ENCODE peak calls at places on chromosomes 6 and 20, in seven cellular contexts. One of them, this sample, is unnamed.

GRCh38 chr6:89257781-89258180 is 40.6 kb upstream of the GABRR1 start:
- DNase-seq in HT-29: no peak
- DNase-seq in HS-5: no peak
- DNase-seq in stimulated activated CD8-positive, alpha-beta memory T cell treated with anti-CD3 and anti-CD28 coated beads, Interleukin-12 subunit alpha, Interleukin-12 subunit beta, amount 100 ng/mL, for 4 hours: no peak
- DNase-seq in NCI-H1694: no peak
- DNase-seq in PC-9: no peak
- DNase-seq in NCI-H345: no peak
- DNase-seq in this sample: no peak

GRCh38 chr20:41050361-41051019 is 21.9 kb downstream of the TOP1 start:
- DNase-seq in stimulated activated CD8-positive, alpha-beta memory T cell treated with anti-CD3 and anti-CD28 coated beads, Interleukin-12 subunit alpha, Interleukin-12 subunit beta, amount 100 ng/mL, for 4 hours: no peak
- DNase-seq in NCI-H345: no peak
- DNase-seq in NCI-H1694: no peak
- DNase-seq in PC-9: no peak
- DNase-seq in HT-29: no peak
- DNase-seq in HS-5: no peak
- DNase-seq in this sample: no peak

GRCh38 chr20:46222521-46223007 is 85.7 kb downstream of the CDH22 start:
- DNase-seq in HS-5: no peak
- DNase-seq in HT-29: no peak
- DNase-seq in NCI-H345: peak
- DNase-seq in stimulated activated CD8-positive, alpha-beta memory T cell treated with anti-CD3 and anti-CD28 coated beads, Interleukin-12 subunit alpha, Interleukin-12 subunit beta, amount 100 ng/mL, for 4 hours: no peak
- DNase-seq in NCI-H1694: peak
- DNase-seq in PC-9: no peak
- DNase-seq in this sample: peak

GRCh38 chr6:151365233-151365632 is 26.1 kb downstream of the ZBTB2 start:
- DNase-seq in HS-5: no peak
- DNase-seq in NCI-H345: no peak
- DNase-seq in NCI-H1694: no peak
- DNase-seq in PC-9: no peak
- DNase-seq in stimulated activated CD8-positive, alpha-beta memory T cell treated with anti-CD3 and anti-CD28 coated beads, Interleukin-12 subunit alpha, Interleukin-12 subunit beta, amount 100 ng/mL, for 4 hours: no peak
- DNase-seq in HT-29: no peak
- DNase-seq in this sample: no peak

GRCh38 chr20:62824476-62825287 is 7.8 kb downstream of the COL9A3 start:
- DNase-seq in NCI-H345: peak
- DNase-seq in stimulated activated CD8-positive, alpha-beta memory T cell treated with anti-CD3 and anti-CD28 coated beads, Interleukin-12 subunit alpha, Interleukin-12 subunit beta, amount 100 ng/mL, for 4 hours: no peak
- DNase-seq in HT-29: no peak
- DNase-seq in PC-9: no peak
- DNase-seq in HS-5: no peak
- DNase-seq in NCI-H1694: peak
- DNase-seq in this sample: no peak

GRCh38 chr6:158083687-158084325 is 84.3 kb downstream of the SERAC1 start:
- DNase-seq in HS-5: no peak
- DNase-seq in PC-9: no peak
- DNase-seq in NCI-H345: no peak
- DNase-seq in stimulated activated CD8-positive, alpha-beta memory T cell treated with anti-CD3 and anti-CD28 coated beads, Interleukin-12 subunit alpha, Interleukin-12 subunit beta, amount 100 ng/mL, for 4 hours: no peak
- DNase-seq in HT-29: no peak
- DNase-seq in NCI-H1694: no peak
- DNase-seq in this sample: no peak

GRCh38 chr6:82013561-82014275 is 233.8 kb downstream of the IBTK start:
- DNase-seq in HT-29: no peak
- DNase-seq in stimulated activated CD8-positive, alpha-beta memory T cell treated with anti-CD3 and anti-CD28 coated beads, Interleukin-12 subunit alpha, Interleukin-12 subunit beta, amount 100 ng/mL, for 4 hours: no peak
- DNase-seq in PC-9: no peak
- DNase-seq in HS-5: peak
- DNase-seq in NCI-H345: no peak
- DNase-seq in NCI-H1694: no peak
- DNase-seq in this sample: no peak

GRCh38 chr6:71446084-71446869 is 157.7 kb downstream of the OGFRL1 start:
- DNase-seq in NCI-H1694: no peak
- DNase-seq in NCI-H345: no peak
- DNase-seq in HS-5: no peak
- DNase-seq in PC-9: no peak
- DNase-seq in stimulated activated CD8-positive, alpha-beta memory T cell treated with anti-CD3 and anti-CD28 coated beads, Interleukin-12 subunit alpha, Interleukin-12 subunit beta, amount 100 ng/mL, for 4 hours: no peak
- DNase-seq in HT-29: no peak
- DNase-seq in this sample: no peak

GRCh38 chr6:146912730-146913680 is 291.2 kb upstream of the STXBP5 start:
- DNase-seq in NCI-H1694: no peak
- DNase-seq in PC-9: peak
- DNase-seq in stimulated activated CD8-positive, alpha-beta memory T cell treated with anti-CD3 and anti-CD28 coated beads, Interleukin-12 subunit alpha, Interleukin-12 subunit beta, amount 100 ng/mL, for 4 hours: no peak
- DNase-seq in NCI-H345: no peak
- DNase-seq in HS-5: no peak
- DNase-seq in HT-29: peak
- DNase-seq in this sample: no peak

GRCh38 chr6:31203345-31203979 is 33.0 kb upstream of the POU5F1 start:
- DNase-seq in HT-29: peak
- DNase-seq in PC-9: peak
- DNase-seq in HS-5: no peak
- DNase-seq in NCI-H1694: no peak
- DNase-seq in stimulated activated CD8-positive, alpha-beta memory T cell treated with anti-CD3 and anti-CD28 coated beads, Interleukin-12 subunit alpha, Interleukin-12 subunit beta, amount 100 ng/mL, for 4 hours: peak
- DNase-seq in NCI-H345: peak
- DNase-seq in this sample: no peak

GRCh38 chr6:142947702-142948480 is 2.9 kb upstream of the HIVEP2 start:
- DNase-seq in stimulated activated CD8-positive, alpha-beta memory T cell treated with anti-CD3 and anti-CD28 coated beads, Interleukin-12 subunit alpha, Interleukin-12 subunit beta, amount 100 ng/mL, for 4 hours: no peak
- DNase-seq in HT-29: no peak
- DNase-seq in NCI-H1694: no peak
- DNase-seq in NCI-H345: no peak
- DNase-seq in HS-5: no peak
- DNase-seq in PC-9: no peak
- DNase-seq in this sample: peak

GRCh38 chr6:161228911-161229591 is 44.8 kb downstream of the AGPAT4 start:
- DNase-seq in HS-5: peak
- DNase-seq in NCI-H1694: no peak
- DNase-seq in HT-29: no peak
- DNase-seq in NCI-H345: no peak
- DNase-seq in stimulated activated CD8-positive, alpha-beta memory T cell treated with anti-CD3 and anti-CD28 coated beads, Interleukin-12 subunit alpha, Interleukin-12 subunit beta, amount 100 ng/mL, for 4 hours: no peak
- DNase-seq in PC-9: no peak
- DNase-seq in this sample: peak

GRCh38 chr20:43292221-43292620 is 102.5 kb upstream of the PTPRT start:
- DNase-seq in HS-5: no peak
- DNase-seq in NCI-H345: no peak
- DNase-seq in HT-29: no peak
- DNase-seq in PC-9: no peak
- DNase-seq in stimulated activated CD8-positive, alpha-beta memory T cell treated with anti-CD3 and anti-CD28 coated beads, Interleukin-12 subunit alpha, Interleukin-12 subunit beta, amount 100 ng/mL, for 4 hours: no peak
- DNase-seq in NCI-H1694: no peak
- DNase-seq in this sample: no peak

GRCh38 chr20:57547250-57547649 is 13.7 kb upstream of the PCK1 start:
- DNase-seq in stimulated activated CD8-positive, alpha-beta memory T cell treated with anti-CD3 and anti-CD28 coated beads, Interleukin-12 subunit alpha, Interleukin-12 subunit beta, amount 100 ng/mL, for 4 hours: no peak
- DNase-seq in PC-9: peak
- DNase-seq in NCI-H1694: no peak
- DNase-seq in HT-29: no peak
- DNase-seq in NCI-H345: no peak
- DNase-seq in HS-5: no peak
- DNase-seq in this sample: no peak

GRCh38 chr6:43628392-43629103 is 516 bp downstream of the GTPBP2 start:
- DNase-seq in NCI-H1694: peak
- DNase-seq in stimulated activated CD8-positive, alpha-beta memory T cell treated with anti-CD3 and anti-CD28 coated beads, Interleukin-12 subunit alpha, Interleukin-12 subunit beta, amount 100 ng/mL, for 4 hours: no peak
- DNase-seq in NCI-H345: peak
- DNase-seq in HS-5: no peak
- DNase-seq in PC-9: peak
- DNase-seq in HT-29: peak
- DNase-seq in this sample: peak

GRCh38 chr6:154960299-154960796 is 34.8 kb upstream of the TIAM2 start:
- DNase-seq in stimulated activated CD8-positive, alpha-beta memory T cell treated with anti-CD3 and anti-CD28 coated beads, Interleukin-12 subunit alpha, Interleukin-12 subunit beta, amount 100 ng/mL, for 4 hours: no peak
- DNase-seq in PC-9: no peak
- DNase-seq in HT-29: no peak
- DNase-seq in HS-5: no peak
- DNase-seq in NCI-H345: no peak
- DNase-seq in NCI-H1694: no peak
- DNase-seq in this sample: no peak

GRCh38 chr6:159212881-159213280 is 43.7 kb downstream of the FNDC1 start:
- DNase-seq in NCI-H345: no peak
- DNase-seq in stimulated activated CD8-positive, alpha-beta memory T cell treated with anti-CD3 and anti-CD28 coated beads, Interleukin-12 subunit alpha, Interleukin-12 subunit beta, amount 100 ng/mL, for 4 hours: no peak
- DNase-seq in NCI-H1694: no peak
- DNase-seq in PC-9: no peak
- DNase-seq in HS-5: no peak
- DNase-seq in HT-29: no peak
- DNase-seq in this sample: no peak

GRCh38 chr6:169851641-169852503 is 100.5 kb downstream of the ERMARD start:
- DNase-seq in PC-9: no peak
- DNase-seq in stimulated activated CD8-positive, alpha-beta memory T cell treated with anti-CD3 and anti-CD28 coated beads, Interleukin-12 subunit alpha, Interleukin-12 subunit beta, amount 100 ng/mL, for 4 hours: no peak
- DNase-seq in NCI-H1694: no peak
- DNase-seq in HT-29: no peak
- DNase-seq in HS-5: no peak
- DNase-seq in NCI-H345: no peak
- DNase-seq in this sample: no peak

GRCh38 chr6:4942673-4943009 is 61.2 kb downstream of the RPP40 start:
- DNase-seq in HS-5: no peak
- DNase-seq in NCI-H345: no peak
- DNase-seq in NCI-H1694: no peak
- DNase-seq in HT-29: no peak
- DNase-seq in PC-9: no peak
- DNase-seq in stimulated activated CD8-positive, alpha-beta memory T cell treated with anti-CD3 and anti-CD28 coated beads, Interleukin-12 subunit alpha, Interleukin-12 subunit beta, amount 100 ng/mL, for 4 hours: no peak
- DNase-seq in this sample: no peak

GRCh38 chr6:5712349-5713215 is 294.1 kb downstream of the NRN1 start:
- DNase-seq in HT-29: no peak
- DNase-seq in PC-9: no peak
- DNase-seq in HS-5: no peak
- DNase-seq in NCI-H1694: no peak
- DNase-seq in NCI-H345: no peak
- DNase-seq in stimulated activated CD8-positive, alpha-beta memory T cell treated with anti-CD3 and anti-CD28 coated beads, Interleukin-12 subunit alpha, Interleukin-12 subunit beta, amount 100 ng/mL, for 4 hours: no peak
- DNase-seq in this sample: no peak

GRCh38 chr6:83824388-83824801 is 28.8 kb upstream of the RIPPLY2 start:
- DNase-seq in HS-5: no peak
- DNase-seq in NCI-H345: no peak
- DNase-seq in stimulated activated CD8-positive, alpha-beta memory T cell treated with anti-CD3 and anti-CD28 coated beads, Interleukin-12 subunit alpha, Interleukin-12 subunit beta, amount 100 ng/mL, for 4 hours: no peak
- DNase-seq in HT-29: no peak
- DNase-seq in NCI-H1694: no peak
- DNase-seq in PC-9: no peak
- DNase-seq in this sample: no peak

GRCh38 chr6:11362481-11363018 is 130.1 kb upstream of the NEDD9 start:
- DNase-seq in NCI-H345: no peak
- DNase-seq in HS-5: no peak
- DNase-seq in NCI-H1694: no peak
- DNase-seq in PC-9: no peak
- DNase-seq in HT-29: no peak
- DNase-seq in stimulated activated CD8-positive, alpha-beta memory T cell treated with anti-CD3 and anti-CD28 coated beads, Interleukin-12 subunit alpha, Interleukin-12 subunit beta, amount 100 ng/mL, for 4 hours: no peak
- DNase-seq in this sample: no peak

GRCh38 chr6:106163966-106164877 is 78.1 kb downstream of the PRDM1 start:
- DNase-seq in NCI-H345: no peak
- DNase-seq in HT-29: no peak
- DNase-seq in NCI-H1694: no peak
- DNase-seq in PC-9: no peak
- DNase-seq in HS-5: no peak
- DNase-seq in stimulated activated CD8-positive, alpha-beta memory T cell treated with anti-CD3 and anti-CD28 coated beads, Interleukin-12 subunit alpha, Interleukin-12 subunit beta, amount 100 ng/mL, for 4 hours: peak
- DNase-seq in this sample: peak

GRCh38 chr6:139164001-139164400 is 29.1 kb downstream of the HECA start:
- DNase-seq in HS-5: no peak
- DNase-seq in PC-9: no peak
- DNase-seq in NCI-H345: no peak
- DNase-seq in NCI-H1694: no peak
- DNase-seq in stimulated activated CD8-positive, alpha-beta memory T cell treated with anti-CD3 and anti-CD28 coated beads, Interleukin-12 subunit alpha, Interleukin-12 subunit beta, amount 100 ng/mL, for 4 hours: no peak
- DNase-seq in HT-29: no peak
- DNase-seq in this sample: no peak

GRCh38 chr6:90790058-90790457 is 203.2 kb upstream of the MAP3K7 start:
- DNase-seq in NCI-H345: no peak
- DNase-seq in HT-29: no peak
- DNase-seq in NCI-H1694: no peak
- DNase-seq in PC-9: no peak
- DNase-seq in stimulated activated CD8-positive, alpha-beta memory T cell treated with anti-CD3 and anti-CD28 coated beads, Interleukin-12 subunit alpha, Interleukin-12 subunit beta, amount 100 ng/mL, for 4 hours: no peak
- DNase-seq in HS-5: no peak
- DNase-seq in this sample: no peak

GRCh38 chr6:104953410-104953953 is 3.4 kb upstream of the LIN28B start:
- DNase-seq in HS-5: no peak
- DNase-seq in HT-29: no peak
- DNase-seq in PC-9: no peak
- DNase-seq in NCI-H345: no peak
- DNase-seq in NCI-H1694: no peak
- DNase-seq in stimulated activated CD8-positive, alpha-beta memory T cell treated with anti-CD3 and anti-CD28 coated beads, Interleukin-12 subunit alpha, Interleukin-12 subunit beta, amount 100 ng/mL, for 4 hours: no peak
- DNase-seq in this sample: no peak

GRCh38 chr6:124223596-124223995 is 419.9 kb downstream of the NKAIN2 start:
- DNase-seq in HS-5: peak
- DNase-seq in PC-9: no peak
- DNase-seq in HT-29: no peak
- DNase-seq in NCI-H1694: no peak
- DNase-seq in NCI-H345: no peak
- DNase-seq in stimulated activated CD8-positive, alpha-beta memory T cell treated with anti-CD3 and anti-CD28 coated beads, Interleukin-12 subunit alpha, Interleukin-12 subunit beta, amount 100 ng/mL, for 4 hours: no peak
- DNase-seq in this sample: no peak

GRCh38 chr6:35392111-35392702 is 49.8 kb downstream of the PPARD start:
- DNase-seq in stimulated activated CD8-positive, alpha-beta memory T cell treated with anti-CD3 and anti-CD28 coated beads, Interleukin-12 subunit alpha, Interleukin-12 subunit beta, amount 100 ng/mL, for 4 hours: no peak
- DNase-seq in NCI-H1694: no peak
- DNase-seq in HT-29: peak
- DNase-seq in HS-5: no peak
- DNase-seq in PC-9: peak
- DNase-seq in NCI-H345: peak
- DNase-seq in this sample: peak

GRCh38 chr6:9039258-9039657 is 603.9 kb upstream of the SLC35B3 start:
- DNase-seq in NCI-H345: no peak
- DNase-seq in HT-29: no peak
- DNase-seq in stimulated activated CD8-positive, alpha-beta memory T cell treated with anti-CD3 and anti-CD28 coated beads, Interleukin-12 subunit alpha, Interleukin-12 subunit beta, amount 100 ng/mL, for 4 hours: no peak
- DNase-seq in HS-5: no peak
- DNase-seq in NCI-H1694: no peak
- DNase-seq in PC-9: no peak
- DNase-seq in this sample: no peak

GRCh38 chr6:6711832-6712231 is 123.3 kb downstream of the LY86 start:
- DNase-seq in PC-9: no peak
- DNase-seq in HT-29: no peak
- DNase-seq in NCI-H345: no peak
- DNase-seq in HS-5: no peak
- DNase-seq in stimulated activated CD8-positive, alpha-beta memory T cell treated with anti-CD3 and anti-CD28 coated beads, Interleukin-12 subunit alpha, Interleukin-12 subunit beta, amount 100 ng/mL, for 4 hours: no peak
- DNase-seq in NCI-H1694: no peak
- DNase-seq in this sample: no peak

GRCh38 chr20:53760025-53760441 is 166.4 kb upstream of the ZNF217 start:
- DNase-seq in stimulated activated CD8-positive, alpha-beta memory T cell treated with anti-CD3 and anti-CD28 coated beads, Interleukin-12 subunit alpha, Interleukin-12 subunit beta, amount 100 ng/mL, for 4 hours: no peak
- DNase-seq in NCI-H1694: no peak
- DNase-seq in PC-9: peak
- DNase-seq in NCI-H345: no peak
- DNase-seq in HT-29: no peak
- DNase-seq in HS-5: no peak
- DNase-seq in this sample: no peak

GRCh38 chr6:110217255-110217654 is 37.0 kb downstream of the CDC40 start:
- DNase-seq in NCI-H345: no peak
- DNase-seq in PC-9: no peak
- DNase-seq in stimulated activated CD8-positive, alpha-beta memory T cell treated with anti-CD3 and anti-CD28 coated beads, Interleukin-12 subunit alpha, Interleukin-12 subunit beta, amount 100 ng/mL, for 4 hours: no peak
- DNase-seq in HT-29: no peak
- DNase-seq in NCI-H1694: no peak
- DNase-seq in HS-5: peak
- DNase-seq in this sample: no peak

This sample was measured in cerebellum.